ENCODE peak calls at places on chromosomes 7 and 10, in six cellular contexts. One of them, this sample, is unnamed.

GRCh38 chr10:86261470-86261869 is 105.1 kb downstream of the GRID1 start:
- DNase-seq in keratinocyte: no peak
- DNase-seq in HEK293T: no peak
- DNase-seq in NCI-H1092: no peak
- DNase-seq in brain microvascular endothelial cell: no peak
- DNase-seq in heart right ventricle: no peak
- DNase-seq in this sample: no peak

GRCh38 chr10:131725736-131726459 is 174.9 kb upstream of the PPP2R2D start:
- DNase-seq in HEK293T: no peak
- DNase-seq in heart right ventricle: no peak
- DNase-seq in NCI-H1092: no peak
- DNase-seq in brain microvascular endothelial cell: no peak
- DNase-seq in keratinocyte: no peak
- DNase-seq in this sample: no peak

GRCh38 chr10:131852161-131852822 is 48.5 kb upstream of the PPP2R2D start:
- DNase-seq in keratinocyte: no peak
- DNase-seq in NCI-H1092: no peak
- DNase-seq in HEK293T: no peak
- DNase-seq in brain microvascular endothelial cell: no peak
- DNase-seq in heart right ventricle: no peak
- DNase-seq in this sample: no peak

GRCh38 chr10:62464308-62464707 is 90.1 kb downstream of the ZNF365 start:
- DNase-seq in brain microvascular endothelial cell: no peak
- DNase-seq in heart right ventricle: no peak
- DNase-seq in NCI-H1092: no peak
- DNase-seq in HEK293T: no peak
- DNase-seq in keratinocyte: no peak
- DNase-seq in this sample: no peak

GRCh38 chr7:20408467-20408826 is 77.7 kb downstream of the ITGB8 start:
- DNase-seq in brain microvascular endothelial cell: no peak
- DNase-seq in heart right ventricle: no peak
- DNase-seq in HEK293T: no peak
- DNase-seq in NCI-H1092: no peak
- DNase-seq in keratinocyte: no peak
- DNase-seq in this sample: no peak

GRCh38 chr7:98216941-98217622 is 5.8 kb downstream of the BHLHA15 start:
- DNase-seq in NCI-H1092: no peak
- DNase-seq in HEK293T: no peak
- DNase-seq in keratinocyte: no peak
- DNase-seq in heart right ventricle: no peak
- DNase-seq in brain microvascular endothelial cell: no peak
- DNase-seq in this sample: no peak

GRCh38 chr10:113958631-113959382 is 84.9 kb upstream of the ADRB1 start:
- DNase-seq in NCI-H1092: no peak
- DNase-seq in brain microvascular endothelial cell: peak
- DNase-seq in keratinocyte: no peak
- DNase-seq in heart right ventricle: no peak
- DNase-seq in HEK293T: no peak
- DNase-seq in this sample: peak

GRCh38 chr7:134811798-134812197 is 32.4 kb downstream of the CALD1 start:
- DNase-seq in HEK293T: no peak
- DNase-seq in heart right ventricle: no peak
- DNase-seq in NCI-H1092: no peak
- DNase-seq in brain microvascular endothelial cell: no peak
- DNase-seq in keratinocyte: no peak
- DNase-seq in this sample: peak

GRCh38 chr7:7702826-7703225 is 15.6 kb downstream of the RPA3 start:
- DNase-seq in heart right ventricle: no peak
- DNase-seq in NCI-H1092: no peak
- DNase-seq in keratinocyte: no peak
- DNase-seq in brain microvascular endothelial cell: no peak
- DNase-seq in HEK293T: no peak
- DNase-seq in this sample: no peak

GRCh38 chr7:16479587-16479986 is 14.0 kb upstream of the SOSTDC1 start:
- DNase-seq in NCI-H1092: no peak
- DNase-seq in keratinocyte: no peak
- DNase-seq in brain microvascular endothelial cell: no peak
- DNase-seq in HEK293T: no peak
- DNase-seq in heart right ventricle: no peak
- DNase-seq in this sample: no peak

GRCh38 chr10:30438016-30438850 is 4.2 kb downstream of the MAP3K8 start:
- DNase-seq in brain microvascular endothelial cell: no peak
- DNase-seq in keratinocyte: no peak
- DNase-seq in NCI-H1092: no peak
- DNase-seq in HEK293T: no peak
- DNase-seq in heart right ventricle: no peak
- DNase-seq in this sample: no peak

GRCh38 chr10:13167568-13167967 is 6.2 kb downstream of the MCM10 start:
- DNase-seq in NCI-H1092: no peak
- DNase-seq in keratinocyte: no peak
- DNase-seq in heart right ventricle: no peak
- DNase-seq in brain microvascular endothelial cell: no peak
- DNase-seq in HEK293T: no peak
- DNase-seq in this sample: no peak

GRCh38 chr7:6256709-6257535 is 15.5 kb downstream of the CYTH3 start:
- DNase-seq in keratinocyte: no peak
- DNase-seq in brain microvascular endothelial cell: peak
- DNase-seq in heart right ventricle: peak
- DNase-seq in HEK293T: no peak
- DNase-seq in NCI-H1092: no peak
- DNase-seq in this sample: peak

GRCh38 chr7:1163121-1163520 is 3.1 kb upstream of the ZFAND2A start:
- DNase-seq in brain microvascular endothelial cell: no peak
- DNase-seq in heart right ventricle: no peak
- DNase-seq in HEK293T: no peak
- DNase-seq in NCI-H1092: no peak
- DNase-seq in keratinocyte: no peak
- DNase-seq in this sample: no peak

GRCh38 chr10:44384601-44385422 is at the start of gene CXCL12:
- DNase-seq in NCI-H1092: no peak
- DNase-seq in HEK293T: no peak
- DNase-seq in brain microvascular endothelial cell: no peak
- DNase-seq in heart right ventricle: peak
- DNase-seq in keratinocyte: no peak
- DNase-seq in this sample: peak

GRCh38 chr10:112955736-112956421 is 5.8 kb downstream of the TCF7L2 start:
- DNase-seq in keratinocyte: no peak
- DNase-seq in NCI-H1092: no peak
- DNase-seq in HEK293T: no peak
- DNase-seq in heart right ventricle: no peak
- DNase-seq in brain microvascular endothelial cell: peak
- DNase-seq in this sample: peak

GRCh38 chr10:11595395-11595692 is 16.1 kb downstream of the USP6NL start:
- DNase-seq in heart right ventricle: no peak
- DNase-seq in keratinocyte: no peak
- DNase-seq in brain microvascular endothelial cell: peak
- DNase-seq in NCI-H1092: no peak
- DNase-seq in HEK293T: no peak
- DNase-seq in this sample: peak

GRCh38 chr7:28800150-28800549 is 158.0 kb downstream of the TRIL start:
- DNase-seq in keratinocyte: no peak
- DNase-seq in NCI-H1092: no peak
- DNase-seq in brain microvascular endothelial cell: no peak
- DNase-seq in HEK293T: no peak
- DNase-seq in heart right ventricle: peak
- DNase-seq in this sample: no peak

GRCh38 chr10:118914626-118915025 is 114.9 kb upstream of the NANOS1 start:
- DNase-seq in keratinocyte: no peak
- DNase-seq in heart right ventricle: no peak
- DNase-seq in HEK293T: no peak
- DNase-seq in brain microvascular endothelial cell: no peak
- DNase-seq in NCI-H1092: no peak
- DNase-seq in this sample: no peak

GRCh38 chr7:70380315-70381027 is 751.5 kb upstream of the GALNT17 start:
- DNase-seq in brain microvascular endothelial cell: no peak
- DNase-seq in NCI-H1092: no peak
- DNase-seq in HEK293T: no peak
- DNase-seq in keratinocyte: no peak
- DNase-seq in heart right ventricle: peak
- DNase-seq in this sample: no peak

GRCh38 chr7:89757910-89758309 is 396.4 kb upstream of the STEAP1 start:
- DNase-seq in HEK293T: no peak
- DNase-seq in heart right ventricle: no peak
- DNase-seq in brain microvascular endothelial cell: no peak
- DNase-seq in keratinocyte: no peak
- DNase-seq in NCI-H1092: no peak
- DNase-seq in this sample: no peak

GRCh38 chr7:44735403-44736165 is 13.1 kb upstream of the ZMIZ2 start:
- DNase-seq in keratinocyte: peak
- DNase-seq in HEK293T: no peak
- DNase-seq in heart right ventricle: no peak
- DNase-seq in brain microvascular endothelial cell: peak
- DNase-seq in NCI-H1092: no peak
- DNase-seq in this sample: peak

GRCh38 chr10:132788180-132788830 is 2.4 kb upstream of the NKX6-2 start:
- DNase-seq in HEK293T: peak
- DNase-seq in heart right ventricle: no peak
- DNase-seq in brain microvascular endothelial cell: no peak
- DNase-seq in NCI-H1092: no peak
- DNase-seq in keratinocyte: no peak
- DNase-seq in this sample: peak

GRCh38 chr7:116671681-116672595 is at the start of gene MET:
- DNase-seq in brain microvascular endothelial cell: peak
- DNase-seq in NCI-H1092: peak
- DNase-seq in HEK293T: peak
- DNase-seq in heart right ventricle: peak
- DNase-seq in keratinocyte: no peak
- DNase-seq in this sample: peak

GRCh38 chr7:150945171-150945852 is 32.8 kb downstream of the KCNH2 start:
- DNase-seq in heart right ventricle: no peak
- DNase-seq in keratinocyte: no peak
- DNase-seq in NCI-H1092: no peak
- DNase-seq in brain microvascular endothelial cell: no peak
- DNase-seq in HEK293T: no peak
- DNase-seq in this sample: no peak

GRCh38 chr10:17010363-17011145 is 119.1 kb downstream of the CUBN start:
- DNase-seq in keratinocyte: no peak
- DNase-seq in NCI-H1092: no peak
- DNase-seq in HEK293T: no peak
- DNase-seq in brain microvascular endothelial cell: no peak
- DNase-seq in heart right ventricle: no peak
- DNase-seq in this sample: no peak

GRCh38 chr7:107234436-107234835 is 65.6 kb downstream of the HBP1 start:
- DNase-seq in heart right ventricle: no peak
- DNase-seq in HEK293T: no peak
- DNase-seq in NCI-H1092: no peak
- DNase-seq in keratinocyte: no peak
- DNase-seq in brain microvascular endothelial cell: no peak
- DNase-seq in this sample: no peak

GRCh38 chr7:46723003-46723402 is 801.9 kb upstream of the IGFBP3 start:
- DNase-seq in NCI-H1092: no peak
- DNase-seq in HEK293T: no peak
- DNase-seq in heart right ventricle: no peak
- DNase-seq in brain microvascular endothelial cell: no peak
- DNase-seq in keratinocyte: no peak
- DNase-seq in this sample: no peak

GRCh38 chr10:98077223-98077622 is 46.8 kb upstream of the CRTAC1 start:
- DNase-seq in heart right ventricle: no peak
- DNase-seq in keratinocyte: no peak
- DNase-seq in NCI-H1092: no peak
- DNase-seq in brain microvascular endothelial cell: no peak
- DNase-seq in HEK293T: no peak
- DNase-seq in this sample: no peak